ENCODE peak calls at places on chromosomes 12 and 14, in seven cellular contexts. One of them, this sample, is unnamed.

GRCh38 chr14:106207316-106207715 is 680.9 kb downstream of the TMEM121 start:
- DNase-seq in SK-N-DZ: no peak
- DNase-seq in CD8-positive, alpha-beta T cell: no peak
- DNase-seq in neural crest cell: no peak
- DNase-seq in HCT116: no peak
- DNase-seq in cardiac muscle cell: no peak
- DNase-seq in hippocampal formation: no peak
- DNase-seq in this sample: no peak

GRCh38 chr12:28032811-28033537 is 60.4 kb upstream of the PTHLH start:
- DNase-seq in SK-N-DZ: no peak
- DNase-seq in CD8-positive, alpha-beta T cell: no peak
- DNase-seq in neural crest cell: no peak
- DNase-seq in HCT116: no peak
- DNase-seq in cardiac muscle cell: no peak
- DNase-seq in hippocampal formation: no peak
- DNase-seq in this sample: no peak

GRCh38 chr12:66636771-66637170 is 42.1 kb downstream of the GRIP1 start:
- DNase-seq in SK-N-DZ: no peak
- DNase-seq in CD8-positive, alpha-beta T cell: no peak
- DNase-seq in neural crest cell: no peak
- DNase-seq in HCT116: no peak
- DNase-seq in cardiac muscle cell: no peak
- DNase-seq in hippocampal formation: peak
- DNase-seq in this sample: peak

GRCh38 chr12:120630139-120630895 is 10.1 kb upstream of the CABP1 start:
- DNase-seq in SK-N-DZ: no peak
- DNase-seq in CD8-positive, alpha-beta T cell: no peak
- DNase-seq in neural crest cell: no peak
- DNase-seq in HCT116: no peak
- DNase-seq in cardiac muscle cell: no peak
- DNase-seq in hippocampal formation: peak
- DNase-seq in this sample: peak

GRCh38 chr14:105290598-105291356 is 10.0 kb downstream of the BRF1 start:
- DNase-seq in SK-N-DZ: no peak
- DNase-seq in CD8-positive, alpha-beta T cell: peak
- DNase-seq in neural crest cell: no peak
- DNase-seq in HCT116: no peak
- DNase-seq in cardiac muscle cell: no peak
- DNase-seq in hippocampal formation: no peak
- DNase-seq in this sample: no peak

GRCh38 chr12:95205685-95206084 is 11.6 kb downstream of the FGD6 start:
- DNase-seq in SK-N-DZ: no peak
- DNase-seq in CD8-positive, alpha-beta T cell: no peak
- DNase-seq in neural crest cell: peak
- DNase-seq in HCT116: no peak
- DNase-seq in cardiac muscle cell: peak
- DNase-seq in hippocampal formation: peak
- DNase-seq in this sample: peak

GRCh38 chr14:67666733-67667132 is 7.7 kb downstream of the VTI1B start:
- DNase-seq in SK-N-DZ: no peak
- DNase-seq in CD8-positive, alpha-beta T cell: no peak
- DNase-seq in neural crest cell: no peak
- DNase-seq in HCT116: no peak
- DNase-seq in cardiac muscle cell: no peak
- DNase-seq in hippocampal formation: no peak
- DNase-seq in this sample: no peak

GRCh38 chr14:76056128-76056527 is 70.6 kb downstream of the IFT43 start:
- DNase-seq in SK-N-DZ: no peak
- DNase-seq in CD8-positive, alpha-beta T cell: no peak
- DNase-seq in neural crest cell: no peak
- DNase-seq in HCT116: no peak
- DNase-seq in cardiac muscle cell: peak
- DNase-seq in hippocampal formation: no peak
- DNase-seq in this sample: no peak

GRCh38 chr12:96220902-96221301 is 26.7 kb downstream of the ELK3 start:
- DNase-seq in SK-N-DZ: no peak
- DNase-seq in CD8-positive, alpha-beta T cell: no peak
- DNase-seq in neural crest cell: no peak
- DNase-seq in HCT116: no peak
- DNase-seq in cardiac muscle cell: no peak
- DNase-seq in hippocampal formation: no peak
- DNase-seq in this sample: no peak

GRCh38 chr14:104678346-104678745 is 11.1 kb upstream of the INF2 start:
- DNase-seq in SK-N-DZ: peak
- DNase-seq in CD8-positive, alpha-beta T cell: no peak
- DNase-seq in neural crest cell: peak
- DNase-seq in HCT116: no peak
- DNase-seq in cardiac muscle cell: peak
- DNase-seq in hippocampal formation: no peak
- DNase-seq in this sample: no peak

GRCh38 chr12:27732281-27732680 is 21.6 kb downstream of the MRPS35 start:
- DNase-seq in SK-N-DZ: peak
- DNase-seq in CD8-positive, alpha-beta T cell: no peak
- DNase-seq in neural crest cell: no peak
- DNase-seq in HCT116: no peak
- DNase-seq in cardiac muscle cell: no peak
- DNase-seq in hippocampal formation: no peak
- DNase-seq in this sample: no peak

GRCh38 chr14:93105362-93105761 is 10.4 kb downstream of the ITPK1 start:
- DNase-seq in SK-N-DZ: no peak
- DNase-seq in CD8-positive, alpha-beta T cell: no peak
- DNase-seq in neural crest cell: no peak
- DNase-seq in HCT116: no peak
- DNase-seq in cardiac muscle cell: peak
- DNase-seq in hippocampal formation: no peak
- DNase-seq in this sample: peak

GRCh38 chr12:752673-753400 is 458 bp downstream of the WNK1 start:
- DNase-seq in SK-N-DZ: peak
- DNase-seq in CD8-positive, alpha-beta T cell: peak
- DNase-seq in neural crest cell: peak
- DNase-seq in HCT116: no peak
- DNase-seq in cardiac muscle cell: peak
- DNase-seq in hippocampal formation: peak
- DNase-seq in this sample: no peak

GRCh38 chr12:96239711-96240234 is 45.6 kb downstream of the ELK3 start:
- DNase-seq in SK-N-DZ: peak
- DNase-seq in CD8-positive, alpha-beta T cell: no peak
- DNase-seq in neural crest cell: no peak
- DNase-seq in HCT116: no peak
- DNase-seq in cardiac muscle cell: peak
- DNase-seq in hippocampal formation: no peak
- DNase-seq in this sample: no peak

GRCh38 chr12:117658226-117658625 is 296.8 kb upstream of the NOS1 start:
- DNase-seq in SK-N-DZ: no peak
- DNase-seq in CD8-positive, alpha-beta T cell: no peak
- DNase-seq in neural crest cell: no peak
- DNase-seq in HCT116: no peak
- DNase-seq in cardiac muscle cell: no peak
- DNase-seq in hippocampal formation: no peak
- DNase-seq in this sample: no peak

GRCh38 chr12:41509655-41510054 is 321.5 kb downstream of the PDZRN4 start:
- DNase-seq in SK-N-DZ: no peak
- DNase-seq in CD8-positive, alpha-beta T cell: no peak
- DNase-seq in neural crest cell: no peak
- DNase-seq in HCT116: no peak
- DNase-seq in cardiac muscle cell: no peak
- DNase-seq in hippocampal formation: no peak
- DNase-seq in this sample: no peak

GRCh38 chr12:91196436-91196835 is 13.8 kb upstream of the DCN start:
- DNase-seq in SK-N-DZ: no peak
- DNase-seq in CD8-positive, alpha-beta T cell: no peak
- DNase-seq in neural crest cell: no peak
- DNase-seq in HCT116: no peak
- DNase-seq in cardiac muscle cell: no peak
- DNase-seq in hippocampal formation: no peak
- DNase-seq in this sample: no peak

This sample was measured in pons.